ENCODE peak calls at places on chromosome 22, in seven cellular contexts. E is T follicular helper cell, R is Right ventricle myocardium superior, C is adrenal gland, H is M059J, A is mesendoderm, O is tibial nerve. T is an unnamed sample.

GRCh38 chr22:46078241-46079092 is 71.9 kb upstream of the PPARA start:
- DNase-seq in O (peak), R (peak), C (peak), H (peak), E (no peak), A (no peak), T (peak)

GRCh38 chr22:17120711-17121234 is 387 bp downstream of the TMEM121B start:
- DNase-seq in A (no peak), E (no peak), O (no peak), C (no peak), R (no peak), H (no peak), T (no peak)

GRCh38 chr22:43186272-43187170 is at the start of gene TTLL12:
- DNase-seq in E (peak), R (peak), C (peak), O (no peak), H (no peak), A (peak), T (peak)

GRCh38 chr22:20779813-20780148 is 5.9 kb downstream of the SERPIND1 start:
- DNase-seq in H (peak), A (no peak), O (no peak), C (no peak), R (no peak), E (no peak), T (no peak)

GRCh38 chr22:30202531-30203006 is 44.0 kb downstream of the LIF start:
- DNase-seq in A (no peak), R (no peak), E (no peak), O (no peak), C (no peak), H (no peak), T (peak)

GRCh38 chr22:37801946-37802309 is 5.8 kb upstream of the GCAT start:
- DNase-seq in O (no peak), E (no peak), C (peak), A (no peak), R (no peak), H (no peak), T (no peak)

GRCh38 chr22:37098976-37099577 is 10.4 kb downstream of the TMPRSS6 start:
- DNase-seq in R (no peak), H (no peak), O (no peak), E (no peak), A (peak), C (no peak), T (no peak)

GRCh38 chr22:43861529-43861928 is 784 bp downstream of the SULT4A1 start:
- DNase-seq in C (no peak), R (no peak), A (peak), E (no peak), O (no peak), H (no peak), T (no peak)

GRCh38 chr22:36333632-36334031 is 54.1 kb downstream of the MYH9 start:
- DNase-seq in H (peak), C (no peak), E (no peak), R (no peak), O (no peak), A (no peak), T (no peak)

GRCh38 chr22:44456661-44457412 is 41.2 kb downstream of the RTL6 start:
- DNase-seq in E (no peak), O (no peak), A (no peak), H (no peak), C (no peak), R (no peak), T (no peak)

T was measured in ovary.